ENCODE peak calls at places on chromosome 22, in five cellular contexts. One of them, this sample, is unnamed.

GRCh38 chr22:29780781-29781676 is 13.9 kb downstream of the UQCR10 start:
- DNase-seq in ovary: peak; percentile 55
- DNase-seq in DND-41: no peak
- DNase-seq in left ventricle myocardium inferior: no peak
- DNase-seq in Peyer's patch: no peak
- DNase-seq in this sample: no peak

GRCh38 chr22:29003975-29004646 is 57.5 kb downstream of the C22orf31 start:
- DNase-seq in DND-41: no peak
- DNase-seq in ovary: no peak
- DNase-seq in Peyer's patch: no peak
- DNase-seq in left ventricle myocardium inferior: no peak
- DNase-seq in this sample: no peak

GRCh38 chr22:24827305-24827704 is 21.3 kb downstream of the SGSM1 start:
- DNase-seq in left ventricle myocardium inferior: no peak
- DNase-seq in DND-41: no peak
- DNase-seq in ovary: no peak
- DNase-seq in Peyer's patch: no peak
- DNase-seq in this sample: no peak

GRCh38 chr22:19872779-19873137 is 18.1 kb upstream of the GNB1L start:
- DNase-seq in DND-41: no peak
- DNase-seq in Peyer's patch: no peak
- DNase-seq in left ventricle myocardium inferior: no peak
- DNase-seq in ovary: no peak
- DNase-seq in this sample: peak; percentile 44

GRCh38 chr22:17121235-17122195 is at the start of gene TMEM121B:
- DNase-seq in Peyer's patch: no peak
- DNase-seq in left ventricle myocardium inferior: peak; percentile 80
- DNase-seq in ovary: peak; percentile 48
- DNase-seq in DND-41: peak; percentile 54
- DNase-seq in this sample: no peak

GRCh38 chr22:48161354-48161753 is 1398.9 kb downstream of the TBC1D22A start:
- DNase-seq in ovary: peak; percentile 55
- DNase-seq in left ventricle myocardium inferior: no peak
- DNase-seq in Peyer's patch: no peak
- DNase-seq in DND-41: no peak
- DNase-seq in this sample: no peak

GRCh38 chr22:17999851-18000250 is 24.5 kb downstream of the MICAL3 start:
- DNase-seq in DND-41: no peak
- DNase-seq in ovary: no peak
- DNase-seq in left ventricle myocardium inferior: no peak
- DNase-seq in Peyer's patch: no peak
- DNase-seq in this sample: no peak

GRCh38 chr22:49076300-49077035 is 751.2 kb downstream of the BRD1 start:
- DNase-seq in DND-41: no peak
- DNase-seq in ovary: no peak
- DNase-seq in Peyer's patch: no peak
- DNase-seq in left ventricle myocardium inferior: no peak
- DNase-seq in this sample: no peak

GRCh38 chr22:36182871-36183270 is 18.7 kb downstream of the APOL4 start:
- DNase-seq in Peyer's patch: no peak
- DNase-seq in DND-41: no peak
- DNase-seq in ovary: no peak
- DNase-seq in left ventricle myocardium inferior: no peak
- DNase-seq in this sample: no peak

GRCh38 chr22:36182056-36182455 is 19.6 kb downstream of the APOL4 start:
- DNase-seq in Peyer's patch: no peak
- DNase-seq in ovary: no peak
- DNase-seq in DND-41: no peak
- DNase-seq in left ventricle myocardium inferior: no peak
- DNase-seq in this sample: no peak

GRCh38 chr22:36183446-36183845 is 18.2 kb downstream of the APOL4 start:
- DNase-seq in ovary: no peak
- DNase-seq in DND-41: no peak
- DNase-seq in Peyer's patch: no peak
- DNase-seq in left ventricle myocardium inferior: no peak
- DNase-seq in this sample: no peak

GRCh38 chr22:36180038-36180880 is 19.7 kb upstream of the APOL3 start:
- DNase-seq in DND-41: peak; percentile 83
- DNase-seq in Peyer's patch: peak; percentile 89
- DNase-seq in left ventricle myocardium inferior: peak; percentile 89
- DNase-seq in ovary: peak; percentile 87
- DNase-seq in this sample: no peak

DNA sequence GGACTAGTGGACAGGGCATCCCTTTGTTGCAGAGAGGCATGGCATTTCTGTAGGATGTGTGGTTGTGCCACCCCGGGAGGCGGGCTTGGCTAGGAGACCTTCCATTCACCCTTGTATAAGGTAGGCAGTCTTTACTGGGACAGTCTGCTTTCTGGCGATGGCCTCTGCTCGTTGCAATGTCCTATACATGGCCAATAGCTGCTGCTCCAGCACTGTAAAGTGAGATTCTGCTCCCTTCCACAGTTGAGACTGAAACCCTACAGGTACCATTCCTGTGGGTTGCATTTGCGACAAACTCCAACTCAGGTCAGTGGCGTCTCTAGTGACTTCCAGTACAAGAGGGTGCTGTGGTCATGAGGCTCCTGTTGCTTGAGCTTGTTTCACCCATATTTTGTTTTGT is 20.4 kb upstream of the APOL3 start:
- DNase-seq in ovary: no peak
- DNase-seq in left ventricle myocardium inferior: no peak
- DNase-seq in Peyer's patch: no peak
- DNase-seq in DND-41: no peak
- DNase-seq in this sample: no peak
- H3K4me3 ChIP-seq in ovary: no peak overlapping the region
- H3K4me3 ChIP-seq in left ventricle myocardium inferior: no peak overlapping the region
- H3K4me3 ChIP-seq in Peyer's patch: no peak overlapping the region
- H3K4me3 ChIP-seq in DND-41: no peak overlapping the region
- H3K4me3 ChIP-seq in this sample: no peak overlapping the region

GRCh38 chr22:23539135-23539838 is 40.8 kb downstream of the IGLL1 start:
- DNase-seq in DND-41: peak; percentile 87
- DNase-seq in Peyer's patch: peak; percentile 84
- DNase-seq in ovary: peak; percentile 87
- DNase-seq in left ventricle myocardium inferior: peak; percentile 74
- DNase-seq in this sample: no peak

GRCh38 chr22:23537421-23537820 is 42.7 kb downstream of the IGLL1 start:
- DNase-seq in ovary: peak; percentile 84
- DNase-seq in DND-41: peak; percentile 69
- DNase-seq in Peyer's patch: no peak
- DNase-seq in left ventricle myocardium inferior: no peak
- DNase-seq in this sample: peak; percentile 27

GRCh38 chr22:23534851-23535717 is 45.0 kb downstream of the IGLL1 start:
- DNase-seq in Peyer's patch: no peak
- DNase-seq in left ventricle myocardium inferior: no peak
- DNase-seq in DND-41: no peak
- DNase-seq in ovary: peak; percentile 52
- DNase-seq in this sample: peak; percentile 34

GRCh38 chr22:23536821-23537345 is 43.2 kb downstream of the IGLL1 start:
- DNase-seq in left ventricle myocardium inferior: no peak
- DNase-seq in ovary: peak; percentile 37
- DNase-seq in Peyer's patch: no peak
- DNase-seq in DND-41: no peak
- DNase-seq in this sample: peak; percentile 27

GRCh38 chr22:23538502-23538860 is 41.6 kb downstream of the IGLL1 start:
- DNase-seq in DND-41: no peak
- DNase-seq in ovary: peak; percentile 62
- DNase-seq in Peyer's patch: no peak
- DNase-seq in left ventricle myocardium inferior: no peak
- DNase-seq in this sample: no peak
- H3K27ac ChIP-seq in DND-41: peak overlapping the region; percentile 54
- H3K27ac ChIP-seq in ovary: peak overlapping the region; percentile 88
- H3K27ac ChIP-seq in Peyer's patch: no peak overlapping the region
- H3K27ac ChIP-seq in left ventricle myocardium inferior: no peak overlapping the region
- H3K27ac ChIP-seq in this sample: no peak overlapping the region

GRCh38 chr22:45969414-45969799 is 7.6 kb downstream of the WNT7B start:
- DNase-seq in left ventricle myocardium inferior: no peak
- DNase-seq in DND-41: no peak
- DNase-seq in Peyer's patch: no peak
- DNase-seq in ovary: no peak
- DNase-seq in this sample: no peak
- TF ChIP-seq CTCF in left ventricle myocardium inferior: no peak
- TF ChIP-seq CTCF in DND-41: no peak
- TF ChIP-seq CTCF in Peyer's patch: no peak
- TF ChIP-seq CTCF in ovary: no peak
- TF ChIP-seq CTCF in this sample: peak; percentile 32

DNA sequence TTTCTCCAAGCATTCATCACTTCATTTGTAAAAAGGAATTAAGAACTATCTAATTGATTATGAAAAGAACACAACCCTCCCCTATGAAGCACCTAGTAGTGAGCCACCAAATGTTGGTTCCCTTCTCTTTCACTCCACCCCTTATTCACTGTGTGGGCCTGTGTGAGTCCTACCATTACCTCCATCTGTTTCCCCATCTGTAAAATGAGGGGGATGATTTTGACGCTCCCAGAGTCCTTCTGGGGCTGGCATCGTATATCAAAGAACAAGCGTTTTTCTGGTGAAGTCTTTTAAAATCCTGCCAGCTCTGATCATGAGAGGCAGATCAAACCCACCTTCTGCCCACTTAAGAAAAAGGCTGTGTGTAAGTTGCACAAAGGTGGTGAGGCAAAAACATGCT is 96.7 kb upstream of the SEZ6L start:
- DNase-seq in Peyer's patch: no peak
- DNase-seq in ovary: no peak
- DNase-seq in left ventricle myocardium inferior: no peak
- DNase-seq in DND-41: no peak
- DNase-seq in this sample: no peak
- H3K4me3 ChIP-seq in Peyer's patch: no peak overlapping the region
- H3K4me3 ChIP-seq in ovary: no peak overlapping the region
- H3K4me3 ChIP-seq in left ventricle myocardium inferior: no peak overlapping the region
- H3K4me3 ChIP-seq in DND-41: no peak overlapping the region
- H3K4me3 ChIP-seq in this sample: no peak overlapping the region

GRCh38 chr22:41579997-41580355 is 9.7 kb downstream of the PMM1 start:
- DNase-seq in Peyer's patch: no peak
- DNase-seq in ovary: peak; percentile 36
- DNase-seq in DND-41: no peak
- DNase-seq in left ventricle myocardium inferior: no peak
- DNase-seq in this sample: no peak
- H3K27ac ChIP-seq in Peyer's patch: no peak overlapping the region
- H3K27ac ChIP-seq in ovary: peak overlapping the region; percentile 73
- H3K27ac ChIP-seq in DND-41: no peak overlapping the region
- H3K27ac ChIP-seq in left ventricle myocardium inferior: peak overlapping the region; percentile 67
- H3K27ac ChIP-seq in this sample: no peak overlapping the region

DNA sequence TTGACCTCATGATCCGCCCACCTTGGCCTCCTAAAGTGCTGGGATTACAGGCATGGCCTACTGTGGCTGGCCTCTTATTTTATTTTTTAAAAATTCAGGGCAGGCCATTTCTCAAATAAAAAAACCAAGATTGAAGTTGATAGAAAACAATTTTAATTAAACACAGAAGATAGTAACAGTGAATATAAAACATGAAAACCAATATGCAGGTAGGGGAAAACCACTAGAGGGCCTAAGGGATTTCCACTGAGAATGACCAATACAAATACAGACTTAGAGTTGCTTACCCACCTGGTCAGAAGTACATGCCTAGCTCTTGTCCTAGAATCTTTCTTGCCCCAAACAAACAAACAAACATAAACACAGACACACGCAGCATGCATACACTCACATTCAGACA is 1.7 kb upstream of the RTCB start:
- DNase-seq in ovary: no peak
- DNase-seq in Peyer's patch: no peak
- DNase-seq in DND-41: no peak
- DNase-seq in left ventricle myocardium inferior: no peak
- DNase-seq in this sample: no peak
- TF ChIP-seq CTCF in ovary: no peak
- TF ChIP-seq CTCF in Peyer's patch: peak; percentile 8
- TF ChIP-seq CTCF in DND-41: peak; percentile 25
- TF ChIP-seq CTCF in left ventricle myocardium inferior: peak; percentile 11
- TF ChIP-seq CTCF in this sample: peak; percentile 62

DNA sequence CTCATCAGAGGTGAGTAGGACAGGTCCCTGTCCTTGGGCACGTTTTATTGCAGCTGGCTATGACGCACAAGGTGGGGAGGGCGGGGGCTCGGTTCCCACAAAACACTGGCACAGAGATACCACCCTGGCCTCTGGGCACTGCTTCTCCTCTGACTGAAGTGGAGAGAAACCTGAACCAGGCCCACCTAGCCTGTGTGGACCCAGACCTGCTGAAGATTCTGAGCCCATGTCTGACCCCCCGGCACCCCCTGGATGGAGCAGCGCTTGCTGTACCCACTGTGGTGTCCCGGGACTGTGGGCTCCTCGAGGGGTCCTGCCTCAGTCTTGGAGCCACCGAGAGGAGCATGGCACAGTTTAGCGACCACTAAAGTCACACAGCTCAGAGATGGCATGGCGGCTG is 72.6 kb downstream of the PARVB start:
- DNase-seq in left ventricle myocardium inferior: no peak
- DNase-seq in ovary: peak; percentile 25
- DNase-seq in Peyer's patch: no peak
- DNase-seq in DND-41: no peak
- DNase-seq in this sample: peak; percentile 40
- H3K4me3 ChIP-seq in left ventricle myocardium inferior: no peak overlapping the region
- H3K4me3 ChIP-seq in ovary: no peak overlapping the region
- H3K4me3 ChIP-seq in Peyer's patch: no peak overlapping the region
- H3K4me3 ChIP-seq in DND-41: no peak overlapping the region
- H3K4me3 ChIP-seq in this sample: no peak overlapping the region

GRCh38 chr22:37696657-37697539 is at the start of gene TRIOBP:
- DNase-seq in Peyer's patch: peak; percentile 71
- DNase-seq in left ventricle myocardium inferior: peak; percentile 96
- DNase-seq in DND-41: peak; percentile 77
- DNase-seq in ovary: peak; percentile 95
- DNase-seq in this sample: peak; percentile 97
- H3K27ac ChIP-seq in Peyer's patch: peak within 1 kb of the TSS; percentile 23
- H3K27ac ChIP-seq in left ventricle myocardium inferior: peak within 1 kb of the TSS; percentile 48
- H3K27ac ChIP-seq in DND-41: no peak within 1 kb of the TSS
- H3K27ac ChIP-seq in ovary: peak within 1 kb of the TSS; percentile 36
- H3K27ac ChIP-seq in this sample: no peak within 1 kb of the TSS

GRCh38 chr22:50270302-50271010 is at the start of gene MAPK11:
- DNase-seq in ovary: peak; percentile 79
- DNase-seq in left ventricle myocardium inferior: peak; percentile 73
- DNase-seq in Peyer's patch: peak; percentile 70
- DNase-seq in DND-41: peak; percentile 79
- DNase-seq in this sample: no peak

GRCh38 chr22:50269573-50270301 is 443 bp downstream of the MAPK11 start:
- DNase-seq in Peyer's patch: no peak
- DNase-seq in left ventricle myocardium inferior: peak; percentile 53
- DNase-seq in ovary: peak; percentile 80
- DNase-seq in DND-41: peak; percentile 70
- DNase-seq in this sample: no peak

GRCh38 chr22:50268655-50269113 is 1.5 kb downstream of the MAPK11 start:
- DNase-seq in Peyer's patch: no peak
- DNase-seq in left ventricle myocardium inferior: no peak
- DNase-seq in ovary: peak; percentile 85
- DNase-seq in DND-41: no peak
- DNase-seq in this sample: no peak

GRCh38 chr22:50266994-50267393 is 3.2 kb downstream of the MAPK11 start:
- DNase-seq in ovary: no peak
- DNase-seq in Peyer's patch: no peak
- DNase-seq in left ventricle myocardium inferior: no peak
- DNase-seq in DND-41: no peak
- DNase-seq in this sample: no peak

GRCh38 chr22:50267591-50268390 is 2.4 kb downstream of the MAPK11 start:
- DNase-seq in left ventricle myocardium inferior: peak; percentile 64
- DNase-seq in DND-41: no peak
- DNase-seq in ovary: peak; percentile 86
- DNase-seq in Peyer's patch: no peak
- DNase-seq in this sample: no peak
- TF ChIP-seq CTCF in left ventricle myocardium inferior: peak; percentile 35
- TF ChIP-seq CTCF in DND-41: no peak
- TF ChIP-seq CTCF in ovary: no peak
- TF ChIP-seq CTCF in Peyer's patch: no peak
- TF ChIP-seq CTCF in this sample: peak; percentile 36